ENCODE peak calls at places on chromosomes 12 and 14, in four cellular contexts. One of them, this sample, is unnamed.

GRCh38 chr14:52275372-52275771 is 7.9 kb downstream of the PTGDR start:
- DNase-seq in OCI-LY7: no peak
- DNase-seq in psoas muscle: no peak
- DNase-seq in lower lobe of right lung: no peak
- DNase-seq in this sample: no peak

GRCh38 chr14:53304726-53305381 is 151.7 kb upstream of the DDHD1 start:
- DNase-seq in OCI-LY7: no peak
- DNase-seq in psoas muscle: no peak
- DNase-seq in lower lobe of right lung: no peak
- DNase-seq in this sample: no peak

GRCh38 chr12:32811686-32812392 is 56.1 kb upstream of the YARS2 start:
- DNase-seq in OCI-LY7: no peak
- DNase-seq in psoas muscle: no peak
- DNase-seq in lower lobe of right lung: no peak
- DNase-seq in this sample: no peak

GRCh38 chr14:91140672-91141071 is 26.8 kb downstream of the DGLUCY start:
- DNase-seq in OCI-LY7: peak; percentile 16
- DNase-seq in psoas muscle: no peak
- DNase-seq in lower lobe of right lung: no peak
- DNase-seq in this sample: no peak

GRCh38 chr14:81219821-81220487 is 805 bp downstream of the GTF2A1 start:
- DNase-seq in OCI-LY7: peak; percentile 67
- DNase-seq in psoas muscle: peak; percentile 47
- DNase-seq in lower lobe of right lung: peak; percentile 69
- DNase-seq in this sample: peak; percentile 13

GRCh38 chr12:64006211-64006610 is 161.7 kb downstream of the SRGAP1 start:
- DNase-seq in OCI-LY7: no peak
- DNase-seq in psoas muscle: no peak
- DNase-seq in lower lobe of right lung: no peak
- DNase-seq in this sample: no peak

GRCh38 chr12:63387736-63388135 is 236.7 kb upstream of the AVPR1A start:
- DNase-seq in OCI-LY7: no peak
- DNase-seq in psoas muscle: no peak
- DNase-seq in lower lobe of right lung: no peak
- DNase-seq in this sample: no peak

GRCh38 chr14:52706286-52706685 is 714 bp upstream of the PSMC6 start:
- DNase-seq in OCI-LY7: peak; percentile 22
- DNase-seq in psoas muscle: no peak
- DNase-seq in lower lobe of right lung: no peak
- DNase-seq in this sample: no peak

GRCh38 chr14:42884100-42884499 is 1277.4 kb downstream of the LRFN5 start:
- DNase-seq in OCI-LY7: no peak
- DNase-seq in psoas muscle: no peak
- DNase-seq in lower lobe of right lung: no peak
- DNase-seq in this sample: no peak

GRCh38 chr14:21860172-21860571 is 186.6 kb upstream of the OR4E1 start:
- DNase-seq in OCI-LY7: peak; percentile 40
- DNase-seq in psoas muscle: no peak
- DNase-seq in lower lobe of right lung: no peak
- DNase-seq in this sample: peak; percentile 34

GRCh38 chr14:92973265-92973797 is 50.4 kb downstream of the CHGA start:
- DNase-seq in OCI-LY7: peak; percentile 18
- DNase-seq in psoas muscle: peak; percentile 50
- DNase-seq in lower lobe of right lung: peak; percentile 76
- DNase-seq in this sample: no peak
- H3K4me1 ChIP-seq in OCI-LY7: no peaks in the 10 kb centered on the region
- H3K4me1 ChIP-seq in psoas muscle: no peaks in the 10 kb centered on the region
- H3K4me1 ChIP-seq in lower lobe of right lung: peaks cover 17% of the 10 kb centered on the region
- H3K4me1 ChIP-seq in this sample: no peaks in the 10 kb centered on the region

GRCh38 chr14:103723176-103724081 is 7.8 kb downstream of the ZFYVE21 start:
- DNase-seq in OCI-LY7: no peak
- DNase-seq in psoas muscle: no peak
- DNase-seq in lower lobe of right lung: no peak
- DNase-seq in this sample: no peak
- H3K4me3 ChIP-seq in OCI-LY7: no peak overlapping the region
- H3K4me3 ChIP-seq in psoas muscle: peak overlapping the region; percentile 1
- H3K4me3 ChIP-seq in lower lobe of right lung: no peak overlapping the region
- H3K4me3 ChIP-seq in this sample: no peak overlapping the region

DNA sequence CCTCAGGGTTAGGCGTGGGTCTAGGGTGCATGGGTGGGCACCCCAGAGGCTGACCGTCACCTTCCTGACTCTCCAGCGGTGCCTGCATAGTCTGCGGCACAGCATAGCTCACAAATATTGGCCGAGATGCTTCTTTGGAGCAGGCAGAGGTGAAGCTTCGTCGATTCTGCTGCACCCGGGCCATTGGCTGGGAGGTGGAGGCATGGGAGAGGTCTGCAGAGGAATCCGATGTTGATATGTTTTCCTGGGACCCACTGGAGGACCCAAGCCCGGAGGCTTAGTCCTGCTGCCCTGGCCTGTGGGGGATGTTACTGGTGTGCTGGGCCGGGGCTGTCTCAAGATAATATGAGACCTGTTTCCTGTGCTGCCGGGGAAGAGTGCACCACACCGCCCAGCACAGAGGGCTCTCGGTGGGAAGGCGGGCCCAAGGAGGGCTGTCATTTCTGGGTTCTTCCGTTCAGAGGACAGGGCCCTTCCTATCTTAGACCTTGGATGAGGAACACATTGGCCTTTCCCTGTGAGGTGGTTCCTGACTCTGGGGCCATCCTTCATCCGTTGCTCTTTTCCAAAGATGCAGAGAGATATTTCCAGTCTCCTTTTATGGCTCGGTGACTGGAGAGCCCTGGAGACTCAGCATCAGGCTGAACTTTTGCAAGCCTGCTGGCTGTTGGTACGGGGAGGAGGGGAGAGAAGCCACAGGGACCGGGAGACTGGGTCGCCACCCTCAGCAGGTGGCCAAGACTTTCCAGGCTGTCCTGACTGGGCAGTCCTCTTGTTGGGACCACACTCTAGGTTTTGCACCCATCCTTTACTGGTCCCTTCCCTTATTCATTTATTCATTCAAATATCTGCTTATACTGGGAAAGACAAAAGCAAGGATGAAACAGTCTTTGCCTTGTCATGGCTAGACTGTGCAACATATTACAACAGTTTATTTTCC is 143.5 kb downstream of the TSPAN9 start:
- DNase-seq in OCI-LY7: no peak
- DNase-seq in psoas muscle: no peak
- DNase-seq in lower lobe of right lung: no peak
- DNase-seq in this sample: no peak
- H3K4me1 ChIP-seq in OCI-LY7: peaks cover 9% of the 10 kb centered on the region
- H3K4me1 ChIP-seq in psoas muscle: peaks cover 15% of the 10 kb centered on the region
- H3K4me1 ChIP-seq in lower lobe of right lung: peaks cover 46% of the 10 kb centered on the region
- H3K4me1 ChIP-seq in this sample: no peaks in the 10 kb centered on the region

GRCh38 chr12:108734200-108734906 is 3.0 kb upstream of the CORO1C start:
- DNase-seq in OCI-LY7: no peak
- DNase-seq in psoas muscle: no peak
- DNase-seq in lower lobe of right lung: no peak
- DNase-seq in this sample: no peak
- H3K4me3 ChIP-seq in OCI-LY7: no peak overlapping the region
- H3K4me3 ChIP-seq in psoas muscle: no peak overlapping the region
- H3K4me3 ChIP-seq in lower lobe of right lung: no peak overlapping the region
- H3K4me3 ChIP-seq in this sample: no peak overlapping the region

GRCh38 chr12:68447807-68448138 is 115.6 kb upstream of the MDM1 start:
- DNase-seq in OCI-LY7: no peak
- DNase-seq in psoas muscle: no peak
- DNase-seq in lower lobe of right lung: no peak
- DNase-seq in this sample: no peak
- H3K4me1 ChIP-seq in OCI-LY7: no peaks in the 10 kb centered on the region
- H3K4me1 ChIP-seq in psoas muscle: peaks cover 15% of the 10 kb centered on the region
- H3K4me1 ChIP-seq in lower lobe of right lung: peaks cover 43% of the 10 kb centered on the region
- H3K4me1 ChIP-seq in this sample: peaks cover 54% of the 10 kb centered on the region

GRCh38 chr12:78866518-78866917 is 1.9 kb downstream of the SYT1 start:
- DNase-seq in OCI-LY7: no peak
- DNase-seq in psoas muscle: no peak
- DNase-seq in lower lobe of right lung: no peak
- DNase-seq in this sample: no peak

GRCh38 chr12:78864483-78865296 is at the start of gene SYT1:
- DNase-seq in OCI-LY7: no peak
- DNase-seq in psoas muscle: peak; percentile 14
- DNase-seq in lower lobe of right lung: peak; percentile 45
- DNase-seq in this sample: peak; percentile 74

GRCh38 chr12:78870539-78870938 is 6.0 kb downstream of the SYT1 start:
- DNase-seq in OCI-LY7: no peak
- DNase-seq in psoas muscle: no peak
- DNase-seq in lower lobe of right lung: no peak
- DNase-seq in this sample: no peak

GRCh38 chr12:78863482-78864427 is 819 bp upstream of the SYT1 start:
- DNase-seq in OCI-LY7: no peak
- DNase-seq in psoas muscle: peak; percentile 14
- DNase-seq in lower lobe of right lung: peak; percentile 44
- DNase-seq in this sample: peak; percentile 86

GRCh38 chr12:78865297-78865955 is 852 bp downstream of the SYT1 start:
- DNase-seq in OCI-LY7: no peak
- DNase-seq in psoas muscle: no peak
- DNase-seq in lower lobe of right lung: no peak
- DNase-seq in this sample: peak; percentile 47
- H3K4me3 ChIP-seq in OCI-LY7: no peak overlapping the region
- H3K4me3 ChIP-seq in psoas muscle: peak overlapping the region; percentile 55
- H3K4me3 ChIP-seq in lower lobe of right lung: no peak overlapping the region
- H3K4me3 ChIP-seq in this sample: peak overlapping the region; percentile 87

DNA sequence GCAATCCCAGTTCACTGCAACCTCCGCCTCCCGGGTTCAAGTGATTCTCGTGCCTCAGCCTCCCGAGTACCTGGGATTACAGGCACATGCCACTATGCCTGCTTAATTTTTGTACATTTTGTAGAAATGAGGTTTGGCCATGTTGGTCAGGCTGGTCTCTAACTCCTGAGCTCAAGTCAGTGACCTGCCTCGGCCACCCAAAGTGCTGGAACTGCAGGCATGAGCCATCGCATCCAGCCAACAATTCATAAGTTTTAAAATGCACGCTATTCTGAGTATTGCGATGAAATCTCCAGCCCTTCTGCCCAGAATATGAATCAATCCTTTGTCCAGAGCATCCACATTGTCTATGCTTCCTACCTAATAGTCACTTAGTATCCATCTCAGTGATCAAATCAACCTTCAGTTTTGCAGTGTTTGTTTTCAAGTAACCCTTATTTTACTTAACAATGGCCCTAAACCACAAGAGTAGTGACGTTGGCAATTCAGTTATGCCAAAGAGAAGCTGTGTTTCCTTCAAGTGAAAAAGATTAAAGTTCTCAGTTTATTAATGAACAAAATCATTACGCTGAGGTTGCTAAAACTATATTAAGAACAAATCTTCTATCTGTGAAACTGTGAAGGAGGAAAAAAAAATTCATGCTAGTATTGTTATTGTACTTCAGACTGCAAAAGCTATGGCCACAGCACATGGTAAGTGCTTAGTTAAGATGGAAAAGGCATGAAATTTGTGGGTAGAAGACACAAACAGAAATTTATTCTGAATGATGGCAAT is 11.0 kb downstream of the GCH1 start:
- DNase-seq in OCI-LY7: no peak
- DNase-seq in psoas muscle: no peak
- DNase-seq in lower lobe of right lung: no peak
- DNase-seq in this sample: no peak
- H3K4me1 ChIP-seq in OCI-LY7: peaks cover 2% of the 10 kb centered on the region
- H3K4me1 ChIP-seq in psoas muscle: no peaks in the 10 kb centered on the region
- H3K4me1 ChIP-seq in lower lobe of right lung: peaks cover 10% of the 10 kb centered on the region
- H3K4me1 ChIP-seq in this sample: peaks cover 6% of the 10 kb centered on the region

This sample was measured in MM.1S.